ENCODE peak calls at places on chromosome 17, in six cellular contexts. M, L, R, Y, N and T are unnamed samples. For H3K9me3, the result is how much of the 10 kb centered on the place peaks cover.

GRCh38 chr17:78923660-78924453 is 1.3 kb downstream of the TIMP2 start:
- DNase-seq in M (no peak), L (peak), R (no peak), Y (peak), N (peak), T (no peak)

GRCh38 chr17:72719582-72720493 is 372.6 kb downstream of the SLC39A11 start:
- DNase-seq in M (no peak), L (peak), R (no peak), Y (no peak), N (peak), T (peak)

GRCh38 chr17:63641678-63642077 is 19.5 kb downstream of the MAP3K3 start:
- DNase-seq in M (no peak), L (no peak), R (peak), Y (no peak), N (no peak), T (no peak)

GRCh38 chr17:72416054-72416691 is 295.4 kb downstream of the SOX9 start:
- DNase-seq in M (no peak), L (no peak), R (no peak), Y (no peak), N (no peak), T (peak)

GRCh38 chr17:77833769-77834168 is 124.7 kb upstream of the TNRC6C start:
- DNase-seq in M (no peak), L (no peak), R (no peak), Y (no peak), N (no peak), T (no peak)

GRCh38 chr17:78496311-78496710 is 80.9 kb downstream of the DNAH17 start:
- DNase-seq in M (no peak), L (no peak), R (no peak), Y (no peak), N (no peak), T (no peak)

GRCh38 chr17:17581509-17581908 is 10.0 kb downstream of the PEMT start:
- DNase-seq in M (no peak), L (no peak), R (no peak), Y (no peak), N (no peak), T (no peak)

GRCh38 chr17:78249836-78250806 is 18.7 kb downstream of the TMEM235 start:
- DNase-seq in M (no peak), L (no peak), R (no peak), Y (no peak), N (no peak), T (no peak)

GRCh38 chr17:77287432-77288068 is 146.8 kb downstream of the SEC14L1 start:
- DNase-seq in M (peak), L (no peak), R (peak), Y (no peak), N (no peak), T (peak)

GRCh38 chr17:30720013-30720471 is 104.5 kb downstream of the CRLF3 start:
- DNase-seq in M (no peak), L (peak), R (peak), Y (peak), N (no peak), T (no peak)

GRCh38 chr17:27762527-27763305 is 37.6 kb downstream of the NOS2 start:
- DNase-seq in M (no peak), L (peak), R (peak), Y (no peak), N (no peak), T (peak)

GRCh38 chr17:73387746-73388577 is 76.2 kb upstream of the CDC42EP4 start:
- DNase-seq in M (no peak), L (no peak), R (no peak), Y (no peak), N (no peak), T (peak)

GRCh38 chr17:68812876-68813584 is 142.2 kb downstream of the ABCA8 start:
- DNase-seq in M (no peak), L (no peak), R (no peak), Y (no peak), N (no peak), T (no peak)

GRCh38 chr17:1754430-1755112 is 7.3 kb upstream of the SERPINF1 start:
- DNase-seq in M (no peak), L (no peak), R (no peak), Y (no peak), N (no peak), T (no peak)

GRCh38 chr17:1755993-1756306 is 5.9 kb upstream of the SERPINF1 start:
- DNase-seq in M (no peak), L (no peak), R (no peak), Y (no peak), N (no peak), T (no peak)

GRCh38 chr17:1752425-1752941 is 9.4 kb upstream of the SERPINF1 start:
- DNase-seq in M (no peak), L (no peak), R (peak), Y (no peak), N (no peak), T (no peak)

GRCh38 chr17:1755252-1755992 is 6.4 kb upstream of the SERPINF1 start:
- DNase-seq in M (no peak), L (no peak), R (no peak), Y (no peak), N (no peak), T (no peak)

DNA sequence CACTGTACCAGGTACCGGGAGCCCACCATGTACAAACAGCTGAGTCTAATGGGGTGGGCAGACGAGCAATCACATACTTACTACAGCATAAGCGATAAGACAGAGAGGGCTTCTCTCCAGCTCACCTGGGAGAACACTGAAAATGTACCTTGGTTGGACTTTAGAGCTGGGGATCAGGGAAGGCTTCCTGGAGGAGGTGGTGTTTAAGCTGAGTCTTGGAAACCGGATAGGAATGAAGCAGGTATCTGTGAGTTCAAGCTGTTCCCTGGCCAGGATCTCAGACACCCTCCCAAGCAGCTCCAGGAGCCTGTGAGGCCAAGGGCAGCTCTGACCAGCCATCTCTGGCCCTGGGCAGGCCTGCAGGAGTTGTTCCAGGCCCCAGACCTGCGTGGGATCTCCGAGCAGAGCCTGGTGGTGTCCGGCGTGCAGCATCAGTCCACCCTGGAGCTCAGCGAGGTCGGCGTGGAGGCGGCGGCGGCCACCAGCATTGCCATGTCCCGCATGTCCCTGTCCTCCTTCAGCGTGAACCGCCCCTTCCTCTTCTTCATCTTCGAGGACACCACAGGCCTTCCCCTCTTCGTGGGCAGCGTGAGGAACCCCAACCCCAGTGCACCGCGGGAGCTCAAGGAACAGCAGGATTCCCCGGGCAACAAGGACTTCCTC is 8.0 kb upstream of the SERPINF1 start:
- DNase-seq in M (no peak), L (no peak), R (no peak), Y (no peak), N (no peak), T (no peak)
- H3K27ac ChIP-seq in M (no peak), L (no peak), R (no peak), Y (no peak), N (no peak), T (no peak)

GRCh38 chr17:5181509-5182305 is 10.0 kb downstream of the ZNF594 start:
- DNase-seq in M (no peak), L (no peak), R (no peak), Y (no peak), N (no peak), T (no peak)

GRCh38 chr17:5182597-5183409 is 8.9 kb downstream of the ZNF594 start:
- DNase-seq in M (no peak), L (no peak), R (no peak), Y (no peak), N (no peak), T (no peak)

GRCh38 chr17:5179003-5179402 is 12.7 kb downstream of the ZNF594 start:
- DNase-seq in M (no peak), L (no peak), R (no peak), Y (no peak), N (no peak), T (no peak)

GRCh38 chr17:5183410-5183793 is 8.3 kb downstream of the ZNF594 start:
- DNase-seq in M (no peak), L (no peak), R (no peak), Y (no peak), N (no peak), T (no peak)

GRCh38 chr17:5184284-5184683 is 7.4 kb downstream of the ZNF594 start:
- DNase-seq in M (no peak), L (no peak), R (no peak), Y (no peak), N (no peak), T (no peak)
- H3K9me3 ChIP-seq in M (half or more), L (half or more), R (under half), Y (half or more), N (half or more), T (under half)

DNA sequence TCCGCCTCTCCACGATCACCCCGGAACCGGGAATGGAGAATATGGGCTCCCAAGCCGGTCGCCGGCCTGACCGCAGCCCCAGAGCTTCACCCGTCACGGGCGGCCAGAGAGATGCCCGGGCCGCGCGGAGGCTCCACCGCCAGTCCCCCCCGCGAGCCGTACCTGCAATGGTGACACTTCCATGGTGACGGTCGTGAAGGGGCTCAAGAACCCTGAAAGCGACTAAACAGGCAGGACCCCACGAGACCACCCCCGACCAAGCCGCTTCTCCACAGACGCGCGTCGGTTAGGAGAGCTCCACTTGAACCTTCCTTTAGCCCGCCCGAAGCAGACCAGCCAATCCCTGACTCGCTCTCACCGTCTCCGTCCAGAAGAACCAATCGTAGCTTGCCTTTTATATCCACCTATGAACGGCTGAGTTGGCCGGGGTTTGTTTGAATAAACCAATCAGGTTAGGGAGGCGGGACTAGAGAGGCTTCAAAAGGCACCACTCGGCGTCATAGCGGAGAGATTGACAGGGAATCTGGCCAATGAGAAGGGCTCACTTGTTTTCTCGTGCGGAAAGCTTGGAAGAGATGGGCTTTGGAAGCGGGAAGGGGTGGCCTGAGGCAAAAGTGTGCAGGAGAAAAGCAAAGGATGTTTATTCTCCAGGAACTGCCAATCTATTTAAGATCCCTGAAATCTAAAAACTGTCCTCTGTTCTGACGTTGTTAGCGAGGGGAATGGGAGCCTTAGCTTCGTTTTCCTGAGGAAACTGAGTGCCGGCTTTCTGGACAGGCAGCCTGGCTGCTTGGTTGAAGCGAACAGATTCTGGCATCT is at the start of gene TOP2A:
- DNase-seq in M (peak), L (peak), R (peak), Y (peak), N (peak), T (peak)
- H3K27ac ChIP-seq in M (peak), L (peak), R (no peak), Y (peak), N (peak), T (peak)

GRCh38 chr17:917391-917811 is 62.2 kb downstream of the NXN start:
- DNase-seq in M (no peak), L (no peak), R (no peak), Y (no peak), N (no peak), T (no peak)

GRCh38 chr17:918102-918740 is 61.4 kb downstream of the NXN start:
- DNase-seq in M (no peak), L (no peak), R (no peak), Y (no peak), N (no peak), T (no peak)

GRCh38 chr17:923633-924032 is 55.9 kb downstream of the NXN start:
- DNase-seq in M (no peak), L (no peak), R (no peak), Y (no peak), N (no peak), T (no peak)

GRCh38 chr17:921161-921560 is 58.4 kb downstream of the NXN start:
- DNase-seq in M (no peak), L (no peak), R (peak), Y (peak), N (no peak), T (peak)

DNA sequence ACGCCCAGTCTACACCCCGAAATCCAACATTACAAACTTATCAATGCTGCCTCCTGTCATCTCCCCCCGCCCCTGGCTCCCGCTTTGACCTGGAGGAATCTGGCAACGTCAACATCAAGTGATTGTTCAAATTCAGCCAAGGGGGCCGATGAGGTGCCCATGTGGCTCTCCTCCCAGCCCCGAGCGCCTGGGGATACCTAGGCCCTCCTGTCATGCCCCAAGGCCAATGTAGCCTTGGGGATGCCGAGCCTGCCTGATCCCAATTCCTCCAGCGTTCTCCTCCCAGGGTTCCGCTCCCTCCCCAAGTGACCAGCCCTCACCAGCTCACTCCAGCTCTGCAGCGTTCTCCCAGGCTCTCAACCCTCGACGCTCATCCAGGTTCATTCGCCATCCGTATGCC is 59.4 kb downstream of the NXN start:
- DNase-seq in M (no peak), L (no peak), R (no peak), Y (no peak), N (no peak), T (no peak)
- H3K9me3 ChIP-seq in M (under half), L (under half), R (under half), Y (under half), N (under half), T (under half)

GRCh38 chr17:80666867-80667266 is 122.2 kb downstream of the RPTOR start:
- DNase-seq in M (no peak), L (no peak), R (no peak), Y (no peak), N (no peak), T (no peak)
- H3K27ac ChIP-seq in M (no peak), L (peak), R (no peak), Y (no peak), N (no peak), T (no peak)

GRCh38 chr17:22202702-22203101 is 510.4 kb downstream of the KCNJ18 start:
- DNase-seq in M (no peak), L (no peak), R (no peak), Y (no peak), N (no peak), T (no peak)

GRCh38 chr17:22203208-22203715 is 510.9 kb downstream of the KCNJ18 start:
- DNase-seq in M (no peak), L (no peak), R (no peak), Y (no peak), N (no peak), T (no peak)
- H3K9me3 ChIP-seq in M (half or more), L (under half), R (under half), Y (under half), N (under half), T (under half)

GRCh38 chr17:5049314-5049819 is 14.1 kb upstream of the SLC52A1 start:
- DNase-seq in M (no peak), L (peak), R (no peak), Y (no peak), N (peak), T (no peak)
- H3K27ac ChIP-seq in M (no peak), L (peak), R (no peak), Y (peak), N (peak), T (no peak)